ENCODE peak calls at places on chromosomes 13 and 19, in four cellular contexts. F is MM.1S, P is heart right ventricle, A is fibroblast of lung. S is an unnamed sample. For H3K36me3, the result is how much of the 10 kb centered on the place peaks cover.

GRCh38 chr13:44819245-44819644 is 170.0 kb downstream of the NUFIP1 start:
- DNase-seq in F (no peak), P (no peak), A (peak), S (peak)

GRCh38 chr13:20993661-20994440 is 67.5 kb downstream of the LATS2 start:
- DNase-seq in F (no peak), P (no peak), A (peak), S (peak)

GRCh38 chr19:36113895-36114762 is 546 bp downstream of the POLR2I start:
- DNase-seq in F (no peak), P (peak), A (peak), S (peak)

GRCh38 chr13:114017028-114017630 is 43.3 kb upstream of the C13orf46 start:
- DNase-seq in F (no peak), P (no peak), A (peak), S (no peak)

GRCh38 chr19:7676854-7677253 is at the start of gene MCEMP1:
- DNase-seq in F (no peak), P (no peak), A (no peak), S (no peak)

GRCh38 chr19:15115080-15115479 is 7.9 kb downstream of the SYDE1 start:
- DNase-seq in F (no peak), P (peak), A (peak), S (no peak)

GRCh38 chr13:76829572-76830327 is 56.5 kb downstream of the KCTD12 start:
- DNase-seq in F (no peak), P (peak), A (no peak), S (no peak)

GRCh38 chr19:409515-410242 is 732 bp upstream of the C2CD4C start:
- DNase-seq in F (no peak), P (no peak), A (no peak), S (no peak)

GRCh38 chr13:50691682-50692263 is 151.7 kb downstream of the DLEU7 start:
- DNase-seq in F (no peak), P (no peak), A (no peak), S (no peak)

GRCh38 chr19:44305457-44305856 is 632 bp upstream of the ZNF235 start:
- DNase-seq in F (no peak), P (no peak), A (no peak), S (no peak)

DNA sequence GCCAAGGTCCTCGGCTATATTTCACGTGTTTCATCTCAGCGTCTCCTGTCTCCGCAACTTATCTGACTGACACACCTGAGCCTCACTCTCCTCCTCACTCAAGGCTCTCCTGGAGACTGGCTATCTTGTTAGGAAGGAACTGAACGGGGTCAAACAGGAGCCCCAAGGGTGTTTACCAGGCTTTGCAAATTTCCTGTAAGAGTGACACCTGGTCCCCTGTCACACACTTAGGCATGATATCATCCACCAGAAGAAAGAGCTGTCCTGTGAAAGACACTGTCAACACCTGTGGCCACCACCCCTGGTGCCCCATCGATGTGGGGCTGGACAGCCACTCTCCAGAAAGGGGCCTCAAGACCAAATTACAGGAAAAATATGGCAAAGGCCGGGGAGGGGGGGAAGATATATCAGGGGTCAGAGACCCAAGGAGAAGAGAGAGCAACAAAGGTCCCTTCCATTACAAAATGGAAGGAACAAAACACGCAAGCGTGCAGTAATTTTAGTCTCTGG is 2.9 kb downstream of the CD70 start:
- DNase-seq in F (no peak), P (no peak), A (no peak), S (no peak)
- H3K4me3 ChIP-seq in F (no peak), P (no peak), A (no peak), S (no peak)

GRCh38 chr19:2189880-2190279 is 26.1 kb downstream of the DOT1L start:
- DNase-seq in F (no peak), P (no peak), A (no peak), S (no peak)
- H3K36me3 ChIP-seq in F (under half), P (under half), A (under half), S (under half)

DNA sequence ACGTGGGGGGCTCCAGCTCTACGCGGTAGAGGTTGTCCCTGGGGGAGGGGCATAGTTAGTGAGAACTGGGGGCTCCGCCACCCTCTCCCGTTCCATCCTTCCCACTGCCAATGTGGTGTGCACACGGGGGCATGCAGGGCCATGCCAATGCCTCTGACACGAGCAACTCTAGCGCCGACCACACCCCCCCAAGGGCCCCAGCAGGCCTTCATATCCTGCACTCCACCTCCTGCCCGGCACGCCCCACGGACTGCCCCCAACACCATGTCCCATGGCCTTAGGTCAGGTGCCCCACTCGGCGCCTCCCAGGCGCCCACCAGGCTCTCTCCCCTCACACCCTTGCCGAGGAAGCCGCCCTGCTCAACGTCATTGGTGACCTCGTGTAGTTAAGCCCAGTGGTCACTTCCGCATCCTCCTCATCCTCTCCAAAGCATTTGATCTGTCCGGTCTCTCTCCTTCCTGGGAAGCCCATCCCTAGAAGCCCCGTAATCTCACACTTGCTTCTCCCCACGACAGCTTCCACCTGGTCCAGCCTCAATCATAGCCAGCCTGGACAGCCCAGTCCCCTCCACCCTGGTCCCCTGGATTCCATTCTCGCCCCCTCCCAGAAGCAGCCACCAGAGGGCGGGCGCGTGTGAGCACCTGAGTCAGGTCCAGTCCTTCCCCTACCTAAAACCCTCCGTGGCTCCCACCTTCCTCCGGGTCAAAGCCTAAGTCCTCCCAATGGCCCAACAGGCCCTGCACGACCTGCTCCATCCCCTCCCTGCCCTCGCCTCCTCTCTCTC is 2.1 kb downstream of the SEMA6B start:
- DNase-seq in F (no peak), P (no peak), A (no peak), S (no peak)
- H3K4me3 ChIP-seq in F (no peak), P (peak), A (no peak), S (no peak)

DNA sequence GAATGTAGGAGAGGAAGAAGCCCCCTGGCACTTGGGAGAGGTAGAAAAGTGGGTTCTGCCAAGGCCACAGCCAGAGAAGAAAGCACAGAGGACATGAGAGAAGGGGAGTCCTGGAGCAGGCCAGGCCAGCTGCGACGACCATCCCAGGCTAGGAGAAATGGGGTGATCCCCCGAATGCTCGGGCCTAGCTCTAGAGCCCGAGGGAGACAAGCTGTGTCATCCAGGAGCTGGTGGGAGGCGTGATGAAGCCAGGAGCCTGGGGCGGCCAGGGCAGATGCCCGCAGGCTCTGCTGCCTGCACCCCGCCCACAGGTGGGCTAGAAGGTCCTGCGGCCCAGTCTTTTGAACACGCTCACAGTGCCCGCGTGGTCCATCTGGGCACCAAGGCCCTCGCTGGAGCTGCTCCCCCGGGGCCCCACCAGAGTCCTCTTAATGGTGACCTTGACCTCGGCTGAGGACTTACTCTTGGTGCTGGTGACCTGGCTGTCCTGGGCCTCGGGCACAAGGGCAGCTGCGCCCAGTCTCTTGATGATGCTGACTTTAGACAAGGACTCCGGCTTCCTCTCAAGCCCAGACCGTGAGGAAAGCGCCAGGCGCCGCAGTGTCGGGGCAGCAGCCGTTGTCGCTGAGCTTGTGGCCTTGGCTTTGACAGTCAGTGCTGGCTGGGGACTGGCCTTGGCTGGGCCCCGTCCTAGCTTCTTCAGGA is 26.5 kb downstream of the C19orf47 start:
- DNase-seq in F (no peak), P (no peak), A (no peak), S (no peak)
- H3K36me3 ChIP-seq in F (under half), P (under half), A (under half), S (under half)